ENCODE peak calls at places on chromosomes 12 and 14, in six cellular contexts. One of them, this sample, is unnamed.

GRCh38 chr14:80212025-80212402 is 710 bp upstream of the DIO2 start:
- DNase-seq in K562: no peak
- DNase-seq in testis: no peak
- DNase-seq in sigmoid colon: no peak
- DNase-seq in breast epithelium: no peak
- DNase-seq in heart left ventricle: no peak
- DNase-seq in this sample: no peak

GRCh38 chr14:94093418-94093817 is 12.3 kb downstream of the IFI27L1 start:
- DNase-seq in testis: no peak
- DNase-seq in breast epithelium: no peak
- DNase-seq in sigmoid colon: no peak
- DNase-seq in K562: no peak
- DNase-seq in heart left ventricle: no peak
- DNase-seq in this sample: no peak

GRCh38 chr12:64506955-64507354 is 55.0 kb downstream of the TBK1 start:
- DNase-seq in sigmoid colon: no peak
- DNase-seq in heart left ventricle: no peak
- DNase-seq in breast epithelium: no peak
- DNase-seq in testis: no peak
- DNase-seq in K562: no peak
- DNase-seq in this sample: no peak

GRCh38 chr14:81330619-81331122 is 69.5 kb downstream of the STON2 start:
- DNase-seq in breast epithelium: no peak
- DNase-seq in K562: no peak
- DNase-seq in heart left ventricle: no peak
- DNase-seq in sigmoid colon: no peak
- DNase-seq in testis: no peak
- DNase-seq in this sample: no peak

GRCh38 chr12:98754095-98754494 is 109.0 kb downstream of the APAF1 start:
- DNase-seq in K562: peak; percentile 42
- DNase-seq in heart left ventricle: no peak
- DNase-seq in sigmoid colon: no peak
- DNase-seq in testis: no peak
- DNase-seq in breast epithelium: no peak
- DNase-seq in this sample: no peak

GRCh38 chr12:106837782-106838181 is 63.3 kb downstream of the RIC8B start:
- DNase-seq in heart left ventricle: no peak
- DNase-seq in breast epithelium: no peak
- DNase-seq in K562: no peak
- DNase-seq in sigmoid colon: no peak
- DNase-seq in testis: no peak
- DNase-seq in this sample: no peak

GRCh38 chr14:55938249-55938791 is 179.9 kb upstream of the PELI2 start:
- DNase-seq in breast epithelium: peak; percentile 52
- DNase-seq in heart left ventricle: peak; percentile 64
- DNase-seq in K562: no peak
- DNase-seq in sigmoid colon: peak; percentile 82
- DNase-seq in testis: no peak
- DNase-seq in this sample: no peak

GRCh38 chr14:51168220-51168613 is 71.8 kb upstream of the TMX1 start:
- DNase-seq in testis: no peak
- DNase-seq in sigmoid colon: no peak
- DNase-seq in heart left ventricle: no peak
- DNase-seq in K562: no peak
- DNase-seq in breast epithelium: no peak
- DNase-seq in this sample: no peak

GRCh38 chr12:46490635-46491034 is 118.1 kb upstream of the SLC38A2 start:
- DNase-seq in sigmoid colon: no peak
- DNase-seq in testis: no peak
- DNase-seq in K562: no peak
- DNase-seq in breast epithelium: no peak
- DNase-seq in heart left ventricle: no peak
- DNase-seq in this sample: no peak

GRCh38 chr14:55604900-55605418 is 25.0 kb downstream of the KTN1 start:
- DNase-seq in K562: no peak
- DNase-seq in testis: no peak
- DNase-seq in breast epithelium: no peak
- DNase-seq in heart left ventricle: no peak
- DNase-seq in sigmoid colon: no peak
- DNase-seq in this sample: no peak

DNA sequence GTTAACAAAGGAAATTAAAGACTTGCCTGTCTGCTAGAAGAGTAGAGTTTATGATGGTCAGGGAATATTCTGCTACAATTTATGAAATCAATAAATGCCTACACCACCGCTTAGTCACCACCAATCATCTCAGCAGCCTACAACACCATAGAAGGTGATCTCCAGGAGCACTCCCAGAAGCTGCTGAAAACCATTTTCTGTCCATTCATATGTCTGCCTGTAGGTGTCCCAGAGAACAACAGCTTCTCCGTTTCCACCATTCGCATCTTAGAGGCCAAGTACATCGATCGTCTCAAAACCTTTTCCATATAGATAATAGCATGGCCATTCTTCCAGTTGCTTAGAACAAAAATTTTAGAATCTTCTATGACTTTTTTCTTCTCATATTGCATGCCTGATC is 303.4 kb downstream of the KCNC2 start:
- DNase-seq in K562: no peak
- DNase-seq in breast epithelium: no peak
- DNase-seq in sigmoid colon: no peak
- DNase-seq in testis: no peak
- DNase-seq in heart left ventricle: no peak
- DNase-seq in this sample: no peak
- TF ChIP-seq CTCF in K562: no peak
- TF ChIP-seq CTCF in breast epithelium: no peak
- TF ChIP-seq CTCF in sigmoid colon: no peak
- TF ChIP-seq CTCF in testis: no peak
- TF ChIP-seq CTCF in heart left ventricle: no peak
- TF ChIP-seq CTCF in this sample: no peak

GRCh38 chr14:63578300-63578699 is 35.1 kb upstream of the PPP2R5E start:
- DNase-seq in K562: no peak
- DNase-seq in sigmoid colon: no peak
- DNase-seq in breast epithelium: no peak
- DNase-seq in heart left ventricle: no peak
- DNase-seq in testis: no peak
- DNase-seq in this sample: no peak

GRCh38 chr14:63573579-63573978 is 30.4 kb upstream of the PPP2R5E start:
- DNase-seq in breast epithelium: no peak
- DNase-seq in testis: no peak
- DNase-seq in sigmoid colon: no peak
- DNase-seq in K562: no peak
- DNase-seq in heart left ventricle: no peak
- DNase-seq in this sample: no peak
- TF ChIP-seq POLR2A in breast epithelium: no peak
- TF ChIP-seq POLR2A in testis: no peak
- TF ChIP-seq POLR2A in sigmoid colon: no peak
- TF ChIP-seq POLR2A in K562: no peak
- TF ChIP-seq POLR2A in heart left ventricle: no peak
- TF ChIP-seq POLR2A in this sample: no peak

DNA sequence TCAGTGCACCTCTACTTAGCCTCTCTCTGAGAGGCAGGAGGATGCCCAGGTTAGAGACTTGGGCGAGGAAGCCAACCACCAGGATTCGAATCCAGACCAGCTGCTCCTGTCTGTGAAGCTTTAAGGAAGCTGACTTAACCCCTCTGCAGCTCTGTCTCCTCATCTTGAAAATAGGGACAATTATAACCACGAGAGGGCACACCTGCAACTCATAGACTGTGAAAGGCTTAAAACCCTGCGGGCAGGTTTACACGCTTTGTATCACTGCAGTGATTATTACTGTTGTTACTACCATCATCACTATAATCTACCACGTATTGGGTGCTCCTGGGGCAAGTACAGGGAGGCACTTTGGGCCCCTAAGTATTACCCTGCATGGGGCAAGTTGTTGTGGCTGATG is 379.8 kb downstream of the VRK1 start:
- DNase-seq in K562: no peak
- DNase-seq in breast epithelium: no peak
- DNase-seq in sigmoid colon: no peak
- DNase-seq in testis: no peak
- DNase-seq in heart left ventricle: no peak
- DNase-seq in this sample: no peak
- TF ChIP-seq CTCF in K562: peak; percentile 31
- TF ChIP-seq CTCF in breast epithelium: no peak
- TF ChIP-seq CTCF in sigmoid colon: no peak
- TF ChIP-seq CTCF in testis: no peak
- TF ChIP-seq CTCF in heart left ventricle: no peak
- TF ChIP-seq CTCF in this sample: no peak

GRCh38 chr14:61178226-61179060 is 102.7 kb downstream of the TMEM30B start:
- DNase-seq in heart left ventricle: no peak
- DNase-seq in sigmoid colon: no peak
- DNase-seq in K562: no peak
- DNase-seq in testis: no peak
- DNase-seq in breast epithelium: no peak
- DNase-seq in this sample: no peak
- TF ChIP-seq POLR2A in heart left ventricle: no peak
- TF ChIP-seq POLR2A in sigmoid colon: no peak
- TF ChIP-seq POLR2A in K562: no peak
- TF ChIP-seq POLR2A in testis: no peak
- TF ChIP-seq POLR2A in breast epithelium: no peak
- TF ChIP-seq POLR2A in this sample: no peak

DNA sequence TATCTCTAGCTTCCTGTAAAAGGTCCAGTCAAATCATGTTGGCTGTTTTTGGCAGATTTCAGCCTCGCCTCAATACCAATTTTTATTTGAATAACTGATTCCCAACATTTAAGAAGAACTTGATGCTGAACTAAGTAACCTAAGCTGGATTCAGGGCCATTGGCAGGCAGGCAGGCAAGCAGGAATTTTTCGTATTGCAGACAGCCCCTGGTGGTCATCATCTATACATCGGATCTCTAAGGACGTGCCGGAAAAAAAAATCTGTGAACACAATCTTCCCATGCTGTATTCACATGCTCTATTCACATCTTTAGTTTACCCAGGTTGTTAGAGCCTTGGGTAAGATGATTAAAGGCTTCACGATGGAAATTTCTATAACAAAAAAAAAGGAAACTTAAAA is 7.0 kb downstream of the VCPKMT start:
- DNase-seq in K562: no peak
- DNase-seq in breast epithelium: no peak
- DNase-seq in sigmoid colon: no peak
- DNase-seq in heart left ventricle: no peak
- DNase-seq in testis: no peak
- DNase-seq in this sample: no peak
- TF ChIP-seq CTCF in K562: no peak
- TF ChIP-seq CTCF in breast epithelium: no peak
- TF ChIP-seq CTCF in sigmoid colon: no peak
- TF ChIP-seq CTCF in heart left ventricle: no peak
- TF ChIP-seq CTCF in testis: peak; percentile 13
- TF ChIP-seq CTCF in this sample: no peak

GRCh38 chr12:112408621-112409020 is 784 bp downstream of the RPL6 start:
- DNase-seq in heart left ventricle: no peak
- DNase-seq in K562: no peak
- DNase-seq in testis: no peak
- DNase-seq in sigmoid colon: no peak
- DNase-seq in breast epithelium: no peak
- DNase-seq in this sample: no peak

GRCh38 chr12:112406519-112407488 is 2.6 kb downstream of the RPL6 start:
- DNase-seq in sigmoid colon: no peak
- DNase-seq in testis: no peak
- DNase-seq in breast epithelium: no peak
- DNase-seq in heart left ventricle: no peak
- DNase-seq in K562: no peak
- DNase-seq in this sample: no peak

GRCh38 chr12:112413846-112414625 is 4.6 kb upstream of the RPL6 start:
- DNase-seq in K562: no peak
- DNase-seq in testis: no peak
- DNase-seq in breast epithelium: no peak
- DNase-seq in sigmoid colon: no peak
- DNase-seq in heart left ventricle: no peak
- DNase-seq in this sample: no peak

GRCh38 chr12:112409906-112410244 is 470 bp upstream of the RPL6 start:
- DNase-seq in heart left ventricle: no peak
- DNase-seq in breast epithelium: no peak
- DNase-seq in sigmoid colon: no peak
- DNase-seq in testis: no peak
- DNase-seq in K562: no peak
- DNase-seq in this sample: no peak

GRCh38 chr12:112409064-112409905 is at the start of gene RPL6:
- DNase-seq in K562: peak; percentile 78
- DNase-seq in breast epithelium: peak; percentile 75
- DNase-seq in testis: peak; percentile 94
- DNase-seq in sigmoid colon: peak; percentile 89
- DNase-seq in heart left ventricle: peak; percentile 82
- DNase-seq in this sample: peak; percentile 79
- TF ChIP-seq POLR2A in K562: peak; percentile 99
- TF ChIP-seq POLR2A in breast epithelium: peak; percentile 58
- TF ChIP-seq POLR2A in testis: peak; percentile 55
- TF ChIP-seq POLR2A in sigmoid colon: peak; percentile 61
- TF ChIP-seq POLR2A in heart left ventricle: peak; percentile 78
- TF ChIP-seq POLR2A in this sample: peak; percentile 81

GRCh38 chr12:108645686-108646596 is 12.2 kb upstream of the SELPLG start:
- DNase-seq in sigmoid colon: no peak
- DNase-seq in testis: no peak
- DNase-seq in breast epithelium: no peak
- DNase-seq in K562: no peak
- DNase-seq in heart left ventricle: no peak
- DNase-seq in this sample: no peak

GRCh38 chr12:108646597-108647190 is 13.0 kb upstream of the SELPLG start:
- DNase-seq in heart left ventricle: no peak
- DNase-seq in testis: no peak
- DNase-seq in breast epithelium: no peak
- DNase-seq in sigmoid colon: no peak
- DNase-seq in K562: no peak
- DNase-seq in this sample: no peak

GRCh38 chr12:108648371-108648770 is 14.7 kb upstream of the SELPLG start:
- DNase-seq in sigmoid colon: no peak
- DNase-seq in K562: no peak
- DNase-seq in breast epithelium: no peak
- DNase-seq in testis: no peak
- DNase-seq in heart left ventricle: no peak
- DNase-seq in this sample: no peak

GRCh38 chr12:108647936-108648287 is 14.2 kb upstream of the SELPLG start:
- DNase-seq in K562: no peak
- DNase-seq in testis: no peak
- DNase-seq in breast epithelium: no peak
- DNase-seq in sigmoid colon: no peak
- DNase-seq in heart left ventricle: no peak
- DNase-seq in this sample: no peak

GRCh38 chr12:108647199-108647935 is 13.7 kb upstream of the SELPLG start:
- DNase-seq in K562: no peak
- DNase-seq in testis: no peak
- DNase-seq in breast epithelium: no peak
- DNase-seq in heart left ventricle: no peak
- DNase-seq in sigmoid colon: no peak
- DNase-seq in this sample: no peak
- TF ChIP-seq CTCF in K562: no peak
- TF ChIP-seq CTCF in testis: no peak
- TF ChIP-seq CTCF in breast epithelium: no peak
- TF ChIP-seq CTCF in heart left ventricle: no peak
- TF ChIP-seq CTCF in sigmoid colon: no peak
- TF ChIP-seq CTCF in this sample: no peak

GRCh38 chr12:121264135-121264534 is 32.4 kb downstream of the CAMKK2 start:
- DNase-seq in breast epithelium: no peak
- DNase-seq in sigmoid colon: no peak
- DNase-seq in testis: no peak
- DNase-seq in K562: no peak
- DNase-seq in heart left ventricle: no peak
- DNase-seq in this sample: no peak
- TF ChIP-seq POLR2A in breast epithelium: no peak
- TF ChIP-seq POLR2A in sigmoid colon: no peak
- TF ChIP-seq POLR2A in testis: no peak
- TF ChIP-seq POLR2A in K562: no peak
- TF ChIP-seq POLR2A in heart left ventricle: no peak
- TF ChIP-seq POLR2A in this sample: no peak

GRCh38 chr14:90556666-90557450 is 160.0 kb downstream of the CALM1 start:
- DNase-seq in K562: peak; percentile 80
- DNase-seq in heart left ventricle: no peak
- DNase-seq in testis: no peak
- DNase-seq in sigmoid colon: no peak
- DNase-seq in breast epithelium: no peak
- DNase-seq in this sample: no peak
- TF ChIP-seq CTCF in K562: peak; percentile 52
- TF ChIP-seq CTCF in heart left ventricle: no peak
- TF ChIP-seq CTCF in testis: no peak
- TF ChIP-seq CTCF in sigmoid colon: no peak
- TF ChIP-seq CTCF in breast epithelium: no peak
- TF ChIP-seq CTCF in this sample: no peak

This sample was measured in ovary.